ENCODE peak calls at places on chromosomes 12 and 14, in ten cellular contexts. One of them, this sample, is unnamed.

GRCh38 chr12:1848741-1849140 is 28.4 kb downstream of the LRTM2 start:
- DNase-seq in stimulated activated CD8-positive, alpha-beta memory T cell treated with anti-CD3 and anti-CD28 coated beads, Interleukin-2, amount 100 ng/mL, for 1 hour: no peak
- DNase-seq in Caki2: no peak
- DNase-seq in hepatocyte: no peak
- DNase-seq in activated T-helper 1 cell treated with anti-CD3 and anti-CD28 coated beads, Interleukin-2, amount 50 U/mL, for 16 hours: no peak
- DNase-seq in HEK293T: no peak
- DNase-seq in T-helper 1 cell: no peak
- DNase-seq in NCI-H2029: no peak
- DNase-seq in GM19239: no peak
- DNase-seq in CD14-positive monocyte: no peak
- DNase-seq in this sample: no peak

GRCh38 chr12:7750350-7750749 is 3.2 kb upstream of the CLEC4C start:
- DNase-seq in NCI-H2029: no peak
- DNase-seq in T-helper 1 cell: no peak
- DNase-seq in hepatocyte: no peak
- DNase-seq in CD14-positive monocyte: no peak
- DNase-seq in HEK293T: no peak
- DNase-seq in GM19239: no peak
- DNase-seq in stimulated activated CD8-positive, alpha-beta memory T cell treated with anti-CD3 and anti-CD28 coated beads, Interleukin-2, amount 100 ng/mL, for 1 hour: no peak
- DNase-seq in Caki2: no peak
- DNase-seq in activated T-helper 1 cell treated with anti-CD3 and anti-CD28 coated beads, Interleukin-2, amount 50 U/mL, for 16 hours: no peak
- DNase-seq in this sample: no peak

GRCh38 chr12:3493225-3494049 is 2.4 kb downstream of the PRMT8 start:
- DNase-seq in NCI-H2029: no peak
- DNase-seq in Caki2: no peak
- DNase-seq in HEK293T: no peak
- DNase-seq in hepatocyte: no peak
- DNase-seq in GM19239: no peak
- DNase-seq in stimulated activated CD8-positive, alpha-beta memory T cell treated with anti-CD3 and anti-CD28 coated beads, Interleukin-2, amount 100 ng/mL, for 1 hour: no peak
- DNase-seq in activated T-helper 1 cell treated with anti-CD3 and anti-CD28 coated beads, Interleukin-2, amount 50 U/mL, for 16 hours: no peak
- DNase-seq in T-helper 1 cell: no peak
- DNase-seq in CD14-positive monocyte: no peak
- DNase-seq in this sample: no peak

GRCh38 chr14:104202259-104203070 is 64.1 kb downstream of the KIF26A start:
- DNase-seq in GM19239: no peak
- DNase-seq in CD14-positive monocyte: no peak
- DNase-seq in NCI-H2029: peak
- DNase-seq in HEK293T: no peak
- DNase-seq in stimulated activated CD8-positive, alpha-beta memory T cell treated with anti-CD3 and anti-CD28 coated beads, Interleukin-2, amount 100 ng/mL, for 1 hour: no peak
- DNase-seq in hepatocyte: no peak
- DNase-seq in Caki2: no peak
- DNase-seq in activated T-helper 1 cell treated with anti-CD3 and anti-CD28 coated beads, Interleukin-2, amount 50 U/mL, for 16 hours: no peak
- DNase-seq in T-helper 1 cell: no peak
- DNase-seq in this sample: peak

GRCh38 chr12:65655074-65655493 is 169.2 kb upstream of the HMGA2 start:
- DNase-seq in HEK293T: no peak
- DNase-seq in activated T-helper 1 cell treated with anti-CD3 and anti-CD28 coated beads, Interleukin-2, amount 50 U/mL, for 16 hours: no peak
- DNase-seq in stimulated activated CD8-positive, alpha-beta memory T cell treated with anti-CD3 and anti-CD28 coated beads, Interleukin-2, amount 100 ng/mL, for 1 hour: no peak
- DNase-seq in CD14-positive monocyte: no peak
- DNase-seq in Caki2: no peak
- DNase-seq in hepatocyte: no peak
- DNase-seq in NCI-H2029: no peak
- DNase-seq in T-helper 1 cell: no peak
- DNase-seq in GM19239: no peak
- DNase-seq in this sample: no peak

GRCh38 chr14:98122527-98122926 is 1149.5 kb downstream of the BCL11B start:
- DNase-seq in activated T-helper 1 cell treated with anti-CD3 and anti-CD28 coated beads, Interleukin-2, amount 50 U/mL, for 16 hours: no peak
- DNase-seq in NCI-H2029: no peak
- DNase-seq in Caki2: no peak
- DNase-seq in CD14-positive monocyte: no peak
- DNase-seq in hepatocyte: no peak
- DNase-seq in GM19239: no peak
- DNase-seq in stimulated activated CD8-positive, alpha-beta memory T cell treated with anti-CD3 and anti-CD28 coated beads, Interleukin-2, amount 100 ng/mL, for 1 hour: no peak
- DNase-seq in T-helper 1 cell: no peak
- DNase-seq in HEK293T: no peak
- DNase-seq in this sample: no peak

GRCh38 chr14:100022772-100023451 is 42.3 kb upstream of the EVL start:
- DNase-seq in hepatocyte: peak
- DNase-seq in NCI-H2029: no peak
- DNase-seq in CD14-positive monocyte: no peak
- DNase-seq in Caki2: peak
- DNase-seq in GM19239: no peak
- DNase-seq in activated T-helper 1 cell treated with anti-CD3 and anti-CD28 coated beads, Interleukin-2, amount 50 U/mL, for 16 hours: no peak
- DNase-seq in HEK293T: peak
- DNase-seq in stimulated activated CD8-positive, alpha-beta memory T cell treated with anti-CD3 and anti-CD28 coated beads, Interleukin-2, amount 100 ng/mL, for 1 hour: no peak
- DNase-seq in T-helper 1 cell: no peak
- DNase-seq in this sample: no peak

GRCh38 chr12:43288666-43289065 is 263.3 kb downstream of the ADAMTS20 start:
- DNase-seq in hepatocyte: no peak
- DNase-seq in CD14-positive monocyte: no peak
- DNase-seq in GM19239: no peak
- DNase-seq in activated T-helper 1 cell treated with anti-CD3 and anti-CD28 coated beads, Interleukin-2, amount 50 U/mL, for 16 hours: no peak
- DNase-seq in Caki2: no peak
- DNase-seq in HEK293T: peak
- DNase-seq in T-helper 1 cell: no peak
- DNase-seq in NCI-H2029: no peak
- DNase-seq in stimulated activated CD8-positive, alpha-beta memory T cell treated with anti-CD3 and anti-CD28 coated beads, Interleukin-2, amount 100 ng/mL, for 1 hour: no peak
- DNase-seq in this sample: no peak

GRCh38 chr12:115872919-115873357 is 404.6 kb downstream of the MED13L start:
- DNase-seq in activated T-helper 1 cell treated with anti-CD3 and anti-CD28 coated beads, Interleukin-2, amount 50 U/mL, for 16 hours: no peak
- DNase-seq in hepatocyte: peak
- DNase-seq in HEK293T: no peak
- DNase-seq in GM19239: no peak
- DNase-seq in CD14-positive monocyte: no peak
- DNase-seq in Caki2: no peak
- DNase-seq in NCI-H2029: peak
- DNase-seq in T-helper 1 cell: no peak
- DNase-seq in stimulated activated CD8-positive, alpha-beta memory T cell treated with anti-CD3 and anti-CD28 coated beads, Interleukin-2, amount 100 ng/mL, for 1 hour: no peak
- DNase-seq in this sample: peak

GRCh38 chr12:64083285-64084210 is 138.5 kb downstream of the KICS2 start:
- DNase-seq in T-helper 1 cell: no peak
- DNase-seq in stimulated activated CD8-positive, alpha-beta memory T cell treated with anti-CD3 and anti-CD28 coated beads, Interleukin-2, amount 100 ng/mL, for 1 hour: no peak
- DNase-seq in NCI-H2029: peak
- DNase-seq in HEK293T: peak
- DNase-seq in GM19239: no peak
- DNase-seq in CD14-positive monocyte: no peak
- DNase-seq in activated T-helper 1 cell treated with anti-CD3 and anti-CD28 coated beads, Interleukin-2, amount 50 U/mL, for 16 hours: no peak
- DNase-seq in Caki2: peak
- DNase-seq in hepatocyte: peak
- DNase-seq in this sample: no peak

GRCh38 chr12:24118675-24119074 is 169.2 kb upstream of the SOX5 start:
- DNase-seq in stimulated activated CD8-positive, alpha-beta memory T cell treated with anti-CD3 and anti-CD28 coated beads, Interleukin-2, amount 100 ng/mL, for 1 hour: no peak
- DNase-seq in activated T-helper 1 cell treated with anti-CD3 and anti-CD28 coated beads, Interleukin-2, amount 50 U/mL, for 16 hours: no peak
- DNase-seq in CD14-positive monocyte: no peak
- DNase-seq in HEK293T: no peak
- DNase-seq in hepatocyte: no peak
- DNase-seq in Caki2: no peak
- DNase-seq in GM19239: no peak
- DNase-seq in T-helper 1 cell: no peak
- DNase-seq in NCI-H2029: no peak
- DNase-seq in this sample: no peak

GRCh38 chr12:88615490-88615889 is 35.2 kb upstream of the KITLG start:
- DNase-seq in GM19239: no peak
- DNase-seq in activated T-helper 1 cell treated with anti-CD3 and anti-CD28 coated beads, Interleukin-2, amount 50 U/mL, for 16 hours: no peak
- DNase-seq in NCI-H2029: no peak
- DNase-seq in Caki2: no peak
- DNase-seq in HEK293T: no peak
- DNase-seq in CD14-positive monocyte: no peak
- DNase-seq in T-helper 1 cell: no peak
- DNase-seq in stimulated activated CD8-positive, alpha-beta memory T cell treated with anti-CD3 and anti-CD28 coated beads, Interleukin-2, amount 100 ng/mL, for 1 hour: no peak
- DNase-seq in hepatocyte: no peak
- DNase-seq in this sample: no peak

GRCh38 chr14:90796319-90796718 is 19.9 kb downstream of the TTC7B start:
- DNase-seq in NCI-H2029: no peak
- DNase-seq in hepatocyte: no peak
- DNase-seq in HEK293T: no peak
- DNase-seq in CD14-positive monocyte: no peak
- DNase-seq in GM19239: no peak
- DNase-seq in stimulated activated CD8-positive, alpha-beta memory T cell treated with anti-CD3 and anti-CD28 coated beads, Interleukin-2, amount 100 ng/mL, for 1 hour: no peak
- DNase-seq in T-helper 1 cell: no peak
- DNase-seq in Caki2: peak
- DNase-seq in activated T-helper 1 cell treated with anti-CD3 and anti-CD28 coated beads, Interleukin-2, amount 50 U/mL, for 16 hours: no peak
- DNase-seq in this sample: no peak

GRCh38 chr12:67415473-67415872 is 146.3 kb downstream of the CAND1 start:
- DNase-seq in HEK293T: peak
- DNase-seq in Caki2: peak
- DNase-seq in activated T-helper 1 cell treated with anti-CD3 and anti-CD28 coated beads, Interleukin-2, amount 50 U/mL, for 16 hours: no peak
- DNase-seq in T-helper 1 cell: no peak
- DNase-seq in stimulated activated CD8-positive, alpha-beta memory T cell treated with anti-CD3 and anti-CD28 coated beads, Interleukin-2, amount 100 ng/mL, for 1 hour: no peak
- DNase-seq in CD14-positive monocyte: no peak
- DNase-seq in NCI-H2029: no peak
- DNase-seq in hepatocyte: no peak
- DNase-seq in GM19239: no peak
- DNase-seq in this sample: no peak

GRCh38 chr12:15669256-15669948 is 119.8 kb downstream of the EPS8 start:
- DNase-seq in T-helper 1 cell: no peak
- DNase-seq in Caki2: no peak
- DNase-seq in NCI-H2029: no peak
- DNase-seq in stimulated activated CD8-positive, alpha-beta memory T cell treated with anti-CD3 and anti-CD28 coated beads, Interleukin-2, amount 100 ng/mL, for 1 hour: no peak
- DNase-seq in GM19239: no peak
- DNase-seq in hepatocyte: no peak
- DNase-seq in activated T-helper 1 cell treated with anti-CD3 and anti-CD28 coated beads, Interleukin-2, amount 50 U/mL, for 16 hours: no peak
- DNase-seq in CD14-positive monocyte: no peak
- DNase-seq in HEK293T: no peak
- DNase-seq in this sample: no peak

This sample was measured in DMS79.